ENCODE peak calls at places on chromosomes 12 and 14, in four cellular contexts. One of them, this sample, is unnamed.

GRCh38 chr12:20264608-20265114 is 103.7 kb upstream of the PDE3A start:
- DNase-seq in mammary epithelial cell: no peak
- DNase-seq in body of pancreas: no peak
- DNase-seq in RWPE2: no peak
- DNase-seq in this sample: no peak

GRCh38 chr12:22118206-22118605 is 72.2 kb downstream of the CMAS start:
- DNase-seq in RWPE2: no peak
- DNase-seq in mammary epithelial cell: no peak
- DNase-seq in body of pancreas: no peak
- DNase-seq in this sample: no peak

GRCh38 chr14:77554816-77555599 is 56.4 kb upstream of the ISM2 start:
- DNase-seq in RWPE2: no peak
- DNase-seq in mammary epithelial cell: no peak
- DNase-seq in body of pancreas: no peak
- DNase-seq in this sample: no peak

GRCh38 chr14:21997300-21997699 is 323.7 kb upstream of the OR4E1 start:
- DNase-seq in RWPE2: no peak
- DNase-seq in mammary epithelial cell: peak; percentile 38
- DNase-seq in body of pancreas: no peak
- DNase-seq in this sample: no peak

GRCh38 chr12:115155665-115156645 is 472.0 kb upstream of the TBX3 start:
- DNase-seq in mammary epithelial cell: peak; percentile 100
- DNase-seq in RWPE2: peak; percentile 90
- DNase-seq in body of pancreas: no peak
- DNase-seq in this sample: no peak

GRCh38 chr12:1933342-1933992 is 15.0 kb upstream of the CACNA2D4 start:
- DNase-seq in RWPE2: no peak
- DNase-seq in mammary epithelial cell: no peak
- DNase-seq in body of pancreas: no peak
- DNase-seq in this sample: no peak

GRCh38 chr12:92921877-92922276 is 7.2 kb downstream of the EEA1 start:
- DNase-seq in mammary epithelial cell: no peak
- DNase-seq in body of pancreas: no peak
- DNase-seq in RWPE2: no peak
- DNase-seq in this sample: no peak

GRCh38 chr12:45268672-45269406 is 52.9 kb downstream of the ANO6 start:
- DNase-seq in body of pancreas: peak; percentile 82
- DNase-seq in mammary epithelial cell: peak; percentile 88
- DNase-seq in RWPE2: peak; percentile 93
- DNase-seq in this sample: no peak

GRCh38 chr14:91228112-91229004 is 16.1 kb downstream of the GPR68 start:
- DNase-seq in body of pancreas: no peak
- DNase-seq in mammary epithelial cell: peak; percentile 46
- DNase-seq in RWPE2: no peak
- DNase-seq in this sample: no peak

GRCh38 chr12:68761901-68762630 is 16.1 kb downstream of the SLC35E3 start:
- DNase-seq in body of pancreas: no peak
- DNase-seq in RWPE2: no peak
- DNase-seq in mammary epithelial cell: no peak
- DNase-seq in this sample: no peak

GRCh38 chr12:16606201-16606849 is 363 bp upstream of the LMO3 start:
- DNase-seq in RWPE2: no peak
- DNase-seq in mammary epithelial cell: peak; percentile 25
- DNase-seq in body of pancreas: peak; percentile 42
- DNase-seq in this sample: no peak

GRCh38 chr12:116360579-116361403 is 83.3 kb upstream of the MED13L start:
- DNase-seq in body of pancreas: no peak
- DNase-seq in mammary epithelial cell: no peak
- DNase-seq in RWPE2: no peak
- DNase-seq in this sample: no peak

GRCh38 chr12:131833896-131834641 is 5.9 kb downstream of the MMP17 start:
- DNase-seq in mammary epithelial cell: no peak
- DNase-seq in RWPE2: peak; percentile 61
- DNase-seq in body of pancreas: no peak
- DNase-seq in this sample: no peak

GRCh38 chr14:77026166-77026929 is 2.2 kb downstream of the IRF2BPL start:
- DNase-seq in mammary epithelial cell: peak; percentile 59
- DNase-seq in body of pancreas: peak; percentile 57
- DNase-seq in RWPE2: no peak
- DNase-seq in this sample: no peak

GRCh38 chr14:100238419-100239199 is at the start of gene YY1:
- DNase-seq in RWPE2: peak; percentile 100
- DNase-seq in body of pancreas: peak; percentile 99
- DNase-seq in mammary epithelial cell: peak; percentile 98
- DNase-seq in this sample: peak; percentile 88

GRCh38 chr14:68397827-68398226 is 395.0 kb downstream of the ZFP36L1 start:
- DNase-seq in mammary epithelial cell: no peak
- DNase-seq in RWPE2: no peak
- DNase-seq in body of pancreas: no peak
- DNase-seq in this sample: no peak

GRCh38 chr12:62899568-62900390 is 35.2 kb downstream of the PPM1H start:
- DNase-seq in RWPE2: no peak
- DNase-seq in mammary epithelial cell: no peak
- DNase-seq in body of pancreas: no peak
- DNase-seq in this sample: no peak

GRCh38 chr12:44774815-44775411 is 101.2 kb downstream of the NELL2 start:
- DNase-seq in mammary epithelial cell: peak; percentile 15
- DNase-seq in RWPE2: no peak
- DNase-seq in body of pancreas: peak; percentile 17
- DNase-seq in this sample: no peak

GRCh38 chr14:56660677-56661389 is 81.2 kb downstream of the TMEM260 start:
- DNase-seq in body of pancreas: no peak
- DNase-seq in mammary epithelial cell: no peak
- DNase-seq in RWPE2: no peak
- DNase-seq in this sample: peak; percentile 98

GRCh38 chr12:47852096-47852571 is 32.4 kb upstream of the HDAC7 start:
- DNase-seq in mammary epithelial cell: no peak
- DNase-seq in RWPE2: no peak
- DNase-seq in body of pancreas: no peak
- DNase-seq in this sample: no peak

GRCh38 chr14:92472860-92473259 is 40.7 kb upstream of the RIN3 start:
- DNase-seq in RWPE2: peak; percentile 12
- DNase-seq in mammary epithelial cell: peak; percentile 53
- DNase-seq in body of pancreas: no peak
- DNase-seq in this sample: no peak

GRCh38 chr14:77359626-77360025 is 17.3 kb downstream of the TMED8 start:
- DNase-seq in mammary epithelial cell: no peak
- DNase-seq in RWPE2: no peak
- DNase-seq in body of pancreas: no peak
- DNase-seq in this sample: no peak

GRCh38 chr12:131990980-131991305 is 41.2 kb downstream of the EP400 start:
- DNase-seq in mammary epithelial cell: no peak
- DNase-seq in RWPE2: no peak
- DNase-seq in body of pancreas: no peak
- DNase-seq in this sample: no peak

GRCh38 chr12:113881588-113881987 is 84.5 kb downstream of the RBM19 start:
- DNase-seq in mammary epithelial cell: no peak
- DNase-seq in body of pancreas: no peak
- DNase-seq in RWPE2: no peak
- DNase-seq in this sample: no peak

GRCh38 chr14:68884031-68885030 is 91.5 kb upstream of the ZFP36L1 start:
- DNase-seq in RWPE2: peak; percentile 77
- DNase-seq in body of pancreas: peak; percentile 12
- DNase-seq in mammary epithelial cell: peak; percentile 82
- DNase-seq in this sample: no peak

GRCh38 chr12:16324300-16324699 is 23.1 kb upstream of the MGST1 start:
- DNase-seq in RWPE2: no peak
- DNase-seq in body of pancreas: no peak
- DNase-seq in mammary epithelial cell: no peak
- DNase-seq in this sample: no peak

GRCh38 chr12:124630791-124631313 is 63.4 kb upstream of the NCOR2 start:
- DNase-seq in RWPE2: no peak
- DNase-seq in mammary epithelial cell: no peak
- DNase-seq in body of pancreas: no peak
- DNase-seq in this sample: no peak

GRCh38 chr12:42482086-42482819 is 107.3 kb downstream of the PRICKLE1 start:
- DNase-seq in RWPE2: no peak
- DNase-seq in mammary epithelial cell: peak; percentile 50
- DNase-seq in body of pancreas: peak; percentile 73
- DNase-seq in this sample: peak; percentile 15

GRCh38 chr12:105457026-105457425 is 126.5 kb downstream of the C12orf75 start:
- DNase-seq in RWPE2: no peak
- DNase-seq in mammary epithelial cell: no peak
- DNase-seq in body of pancreas: no peak
- DNase-seq in this sample: no peak

GRCh38 chr12:106918746-106919145 is 37.0 kb upstream of the TMEM263 start:
- DNase-seq in mammary epithelial cell: no peak
- DNase-seq in body of pancreas: no peak
- DNase-seq in RWPE2: no peak
- DNase-seq in this sample: no peak

GRCh38 chr12:45407188-45407850 is 191.4 kb downstream of the ANO6 start:
- DNase-seq in body of pancreas: peak; percentile 65
- DNase-seq in mammary epithelial cell: no peak
- DNase-seq in RWPE2: no peak
- DNase-seq in this sample: peak; percentile 46

GRCh38 chr14:69363055-69363454 is 35.0 kb downstream of the ERH start:
- DNase-seq in body of pancreas: no peak
- DNase-seq in mammary epithelial cell: no peak
- DNase-seq in RWPE2: no peak
- DNase-seq in this sample: no peak

GRCh38 chr12:7161811-7162210 is 27.7 kb upstream of the PEX5 start:
- DNase-seq in body of pancreas: no peak
- DNase-seq in RWPE2: no peak
- DNase-seq in mammary epithelial cell: no peak
- DNase-seq in this sample: no peak

GRCh38 chr14:56799327-56799645 is 11.0 kb downstream of the OTX2 start:
- DNase-seq in RWPE2: no peak
- DNase-seq in body of pancreas: no peak
- DNase-seq in mammary epithelial cell: no peak
- DNase-seq in this sample: no peak

GRCh38 chr12:9673404-9674225 is 4.1 kb downstream of the CLEC2D start:
- DNase-seq in body of pancreas: peak; percentile 41
- DNase-seq in mammary epithelial cell: peak; percentile 94
- DNase-seq in RWPE2: peak; percentile 54
- DNase-seq in this sample: peak; percentile 3

GRCh38 chr14:20387577-20387976 is 25.7 kb downstream of the TEP1 start:
- DNase-seq in mammary epithelial cell: no peak
- DNase-seq in RWPE2: no peak
- DNase-seq in body of pancreas: no peak
- DNase-seq in this sample: no peak

GRCh38 chr12:68175566-68176033 is 16.1 kb upstream of the IFNG start:
- DNase-seq in body of pancreas: no peak
- DNase-seq in RWPE2: no peak
- DNase-seq in mammary epithelial cell: peak; percentile 25
- DNase-seq in this sample: no peak

GRCh38 chr12:25828188-25828587 is 130.3 kb upstream of the RASSF8 start:
- DNase-seq in RWPE2: no peak
- DNase-seq in body of pancreas: no peak
- DNase-seq in mammary epithelial cell: no peak
- DNase-seq in this sample: no peak

GRCh38 chr12:25827141-25827540 is 131.3 kb upstream of the RASSF8 start:
- DNase-seq in RWPE2: no peak
- DNase-seq in body of pancreas: no peak
- DNase-seq in mammary epithelial cell: no peak
- DNase-seq in this sample: no peak

GRCh38 chr12:25830456-25830855 is 128.0 kb upstream of the RASSF8 start:
- DNase-seq in RWPE2: no peak
- DNase-seq in mammary epithelial cell: no peak
- DNase-seq in body of pancreas: no peak
- DNase-seq in this sample: no peak

GRCh38 chr12:25827747-25828146 is 130.7 kb upstream of the RASSF8 start:
- DNase-seq in RWPE2: no peak
- DNase-seq in mammary epithelial cell: no peak
- DNase-seq in body of pancreas: no peak
- DNase-seq in this sample: no peak

DNA sequence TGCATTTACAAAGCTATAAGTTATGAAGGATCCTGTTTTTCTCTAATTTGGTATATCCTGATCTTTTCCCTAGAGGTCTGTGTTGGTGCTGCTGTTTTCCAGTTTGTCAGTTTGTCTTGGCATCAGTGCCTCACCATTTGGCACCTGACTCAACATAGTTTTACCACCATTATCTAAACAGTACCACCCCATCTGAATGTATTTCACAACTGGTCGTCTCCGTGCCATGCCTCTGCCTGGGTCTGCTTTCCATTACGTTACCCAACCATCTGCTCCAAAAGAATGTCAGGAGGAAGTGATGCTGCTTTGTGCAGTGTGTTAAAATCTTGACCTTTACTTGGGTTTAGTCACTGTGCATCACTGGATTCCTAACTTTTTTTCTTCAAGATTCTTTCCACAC is 129.3 kb upstream of the RASSF8 start:
- DNase-seq in RWPE2: no peak
- DNase-seq in body of pancreas: no peak
- DNase-seq in mammary epithelial cell: peak; percentile 82
- DNase-seq in this sample: no peak
- TF ChIP-seq CTCF in RWPE2: no peak
- TF ChIP-seq CTCF in body of pancreas: no peak
- TF ChIP-seq CTCF in mammary epithelial cell: no peak
- TF ChIP-seq CTCF in this sample: no peak

GRCh38 chr14:30624132-30624423 is 2.0 kb downstream of the SCFD1 start:
- DNase-seq in mammary epithelial cell: no peak
- DNase-seq in RWPE2: no peak
- DNase-seq in body of pancreas: no peak
- DNase-seq in this sample: no peak
- H3K4me3 ChIP-seq in mammary epithelial cell: no peak overlapping the region
- H3K4me3 ChIP-seq in RWPE2: no peak overlapping the region
- H3K4me3 ChIP-seq in body of pancreas: no peak overlapping the region
- H3K4me3 ChIP-seq in this sample: no peak overlapping the region

DNA sequence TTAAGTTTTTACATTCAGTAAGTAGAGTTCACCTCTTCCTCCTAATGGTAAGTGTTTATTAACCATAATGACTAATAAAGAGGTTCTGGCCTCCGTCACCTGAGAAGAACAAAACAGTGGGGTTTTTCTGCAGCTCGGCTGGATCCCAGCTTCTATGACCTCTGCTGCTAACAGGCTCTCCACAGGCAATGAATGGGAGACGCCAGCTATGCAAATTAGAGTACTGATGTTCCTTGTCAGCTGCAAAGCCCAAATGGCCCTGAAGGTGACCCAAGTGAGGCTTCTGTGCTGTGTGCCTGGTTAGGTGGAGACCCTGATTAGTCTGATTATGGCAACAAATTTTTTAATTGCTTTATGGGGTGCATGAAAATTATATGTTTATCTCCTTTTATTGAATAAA is 218.1 kb downstream of the APAF1 start:
- DNase-seq in RWPE2: no peak
- DNase-seq in body of pancreas: no peak
- DNase-seq in mammary epithelial cell: no peak
- DNase-seq in this sample: no peak
- TF ChIP-seq CTCF in RWPE2: no peak
- TF ChIP-seq CTCF in body of pancreas: no peak
- TF ChIP-seq CTCF in mammary epithelial cell: no peak
- TF ChIP-seq CTCF in this sample: no peak

DNA sequence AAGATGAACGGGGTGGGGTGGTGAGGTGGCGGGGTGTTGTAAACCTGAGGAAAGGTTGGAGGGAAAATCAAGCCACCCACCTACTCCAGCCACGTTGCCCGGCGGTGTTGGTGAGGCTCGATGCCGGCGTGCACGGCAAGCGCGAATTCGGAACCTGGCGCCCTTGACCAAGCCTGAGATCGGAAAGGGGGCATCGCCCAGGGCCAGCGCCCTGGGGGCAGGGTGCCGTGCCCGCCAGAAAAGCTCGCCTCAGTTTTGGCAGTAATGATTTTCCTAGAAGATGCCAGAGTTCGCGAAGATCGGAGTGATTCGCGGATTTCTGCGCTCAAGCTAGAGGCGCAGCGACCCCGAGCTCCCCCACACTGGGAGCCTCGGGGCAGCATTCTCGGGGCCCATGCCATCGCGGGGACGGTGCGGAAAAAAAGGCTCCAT is 804 bp downstream of the STXBP6 start:
- DNase-seq in body of pancreas: peak; percentile 37
- DNase-seq in mammary epithelial cell: no peak
- DNase-seq in RWPE2: no peak
- DNase-seq in this sample: no peak
- H3K4me3 ChIP-seq in body of pancreas: peak overlapping the region; percentile 21
- H3K4me3 ChIP-seq in mammary epithelial cell: no peak overlapping the region
- H3K4me3 ChIP-seq in RWPE2: no peak overlapping the region
- H3K4me3 ChIP-seq in this sample: peak overlapping the region; percentile 50